ENCODE peak calls at places on chromosomes 16 and 17, in six cellular contexts. G is IMR-90, E is H9, B is neuronal stem cell, L is H1, P is trophoblast cell. Z is an unnamed sample.

GRCh38 chr16:84117482-84117843 is 721 bp upstream of the MBTPS1 start:
- DNase-seq in G (peak), E (no peak), B (peak), L (no peak), P (peak), Z (peak)

GRCh38 chr16:66903544-66904427 is 14.9 kb downstream of the CDH16 start:
- DNase-seq in G (no peak), E (no peak), B (no peak), L (no peak), P (no peak), Z (no peak)

GRCh38 chr17:888998-889401 is 90.6 kb downstream of the NXN start:
- DNase-seq in G (no peak), E (no peak), B (no peak), L (no peak), P (no peak), Z (no peak)

GRCh38 chr17:4944163-4944553 is 4.1 kb downstream of the RNF167 start:
- DNase-seq in G (no peak), E (peak), B (no peak), L (no peak), P (peak), Z (no peak)

GRCh38 chr17:43341705-43342600 is 56.8 kb upstream of the ARL4D start:
- DNase-seq in G (peak), E (no peak), B (no peak), L (no peak), P (no peak), Z (peak)

GRCh38 chr16:78407191-78407590 is 307.7 kb downstream of the WWOX start:
- DNase-seq in G (peak), E (no peak), B (no peak), L (no peak), P (peak), Z (peak)

GRCh38 chr17:55420067-55420775 is 1.4 kb downstream of the MMD start:
- DNase-seq in G (no peak), E (no peak), B (no peak), L (no peak), P (peak), Z (no peak)

GRCh38 chr16:88686439-88687253 is at the start of gene SNAI3:
- DNase-seq in G (peak), E (peak), B (peak), L (peak), P (peak), Z (peak)

GRCh38 chr17:36936455-36936934 is 780 bp upstream of the LHX1 start:
- DNase-seq in G (no peak), E (peak), B (no peak), L (peak), P (peak), Z (no peak)

GRCh38 chr17:42118126-42118510 is 3.0 kb downstream of the KAT2A start:
- DNase-seq in G (no peak), E (no peak), B (no peak), L (no peak), P (no peak), Z (no peak)
- H2AFZ ChIP-seq in G (no peak), E (no peak), B (no peak), L (no peak), P (no peak), Z (no peak)

DNA sequence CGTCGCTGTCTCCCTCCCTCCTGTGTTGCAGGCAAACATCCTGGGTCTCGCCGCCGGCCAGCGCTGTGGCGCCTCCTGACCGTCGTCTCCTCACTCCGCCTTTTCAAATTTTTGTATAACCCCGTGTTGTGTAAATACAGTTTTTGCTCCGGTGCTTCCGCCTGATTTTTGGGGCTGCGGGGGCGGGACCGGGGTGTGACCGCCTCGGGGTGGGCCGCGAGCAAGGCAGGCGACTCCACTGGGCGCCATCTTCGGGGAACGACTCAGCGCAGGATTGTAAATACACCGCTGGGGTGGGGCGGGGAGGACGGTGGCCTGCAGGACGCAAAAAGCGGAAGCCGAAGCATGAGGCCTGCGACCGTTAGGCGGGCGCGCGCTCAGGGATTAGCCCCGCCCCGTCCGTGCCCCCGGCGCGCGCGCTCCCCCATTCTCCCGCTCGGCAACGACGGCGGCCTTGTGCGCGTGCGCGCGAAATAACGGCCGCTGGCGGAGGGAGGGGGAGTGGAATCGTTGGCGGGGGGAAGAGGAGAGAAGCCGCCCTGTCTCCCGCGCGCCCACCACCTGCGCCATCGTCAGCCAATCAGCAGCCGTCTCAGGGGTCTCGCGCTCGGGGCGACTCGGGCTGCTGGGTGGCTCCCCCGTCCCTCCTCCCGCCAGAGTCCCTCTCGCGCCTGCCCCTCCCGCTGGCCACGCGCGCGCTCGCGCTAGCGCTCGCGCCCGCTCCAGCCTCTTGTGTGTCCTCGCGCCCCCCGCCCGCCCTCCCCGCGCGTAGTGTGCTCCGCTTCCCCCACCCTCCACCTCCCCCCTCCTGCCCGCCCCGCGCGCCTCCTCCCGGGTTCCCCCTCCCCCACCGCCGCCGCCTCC is 865 bp upstream of the MAZ start:
- DNase-seq in G (peak), E (peak), B (peak), L (peak), P (peak), Z (peak)
- H3K4ac ChIP-seq in G (peak), E (no peak), B (peak), L (peak), P (peak), Z (peak)

GRCh38 chr16:19123535-19124178 is 9.9 kb downstream of the ITPRIPL2 start:
- DNase-seq in G (no peak), E (no peak), B (no peak), L (no peak), P (no peak), Z (no peak)

GRCh38 chr16:19115148-19116021 is 1.6 kb downstream of the ITPRIPL2 start:
- DNase-seq in G (no peak), E (no peak), B (no peak), L (no peak), P (peak), Z (no peak)

GRCh38 chr16:19116711-19117449 is 3.1 kb downstream of the ITPRIPL2 start:
- DNase-seq in G (peak), E (no peak), B (no peak), L (no peak), P (peak), Z (peak)

GRCh38 chr16:19118938-19119431 is 5.2 kb downstream of the ITPRIPL2 start:
- DNase-seq in G (peak), E (no peak), B (no peak), L (no peak), P (peak), Z (peak)

DNA sequence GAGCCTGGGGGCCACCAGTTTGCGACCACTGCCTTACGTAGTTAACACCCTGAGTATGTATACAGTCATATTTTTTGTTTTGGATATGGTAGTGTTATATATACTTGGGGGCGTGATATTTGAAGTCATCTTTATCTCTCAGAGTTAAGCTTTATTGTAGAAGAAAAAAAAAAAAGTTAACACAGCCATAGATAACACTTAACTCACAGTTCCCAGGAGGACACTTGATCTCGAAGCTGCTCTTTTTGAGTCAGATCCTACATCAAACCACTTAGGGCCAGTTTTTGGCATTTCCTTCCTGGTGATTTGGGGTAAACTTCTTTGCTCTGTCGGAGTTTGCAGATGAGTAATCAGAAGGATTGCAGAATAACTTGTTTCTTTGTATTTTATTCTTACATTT is 5.8 kb downstream of the ITPRIPL2 start:
- DNase-seq in G (peak), E (no peak), B (no peak), L (no peak), P (peak), Z (peak)
- H2AFZ ChIP-seq in G (no peak), E (no peak), B (no peak), L (no peak), P (no peak), Z (no peak)

GRCh38 chr17:34155947-34156346 is 99.1 kb upstream of the CCL2 start:
- DNase-seq in G (no peak), E (no peak), B (no peak), L (no peak), P (no peak), Z (no peak)
- H3K4ac ChIP-seq in G (no peak), E (no peak), B (no peak), L (peak), P (no peak), Z (no peak)

GRCh38 chr17:62628845-62629555 is 1.5 kb downstream of the MRC2 start:
- DNase-seq in G (peak), E (peak), B (no peak), L (peak), P (no peak), Z (peak)
- H2AFZ ChIP-seq in G (peak), E (no peak), B (peak), L (no peak), P (no peak), Z (no peak)

GRCh38 chr16:54362801-54363200 is 76.2 kb upstream of the IRX3 start:
- DNase-seq in G (no peak), E (no peak), B (no peak), L (no peak), P (no peak), Z (no peak)
- H3K4ac ChIP-seq in G (no peak), E (no peak), B (no peak), L (no peak), P (no peak), Z (no peak)

GRCh38 chr16:74841904-74842303 is 67.3 kb upstream of the FA2H start:
- DNase-seq in G (no peak), E (no peak), B (no peak), L (no peak), P (no peak), Z (no peak)
- H2AFZ ChIP-seq in G (no peak), E (no peak), B (no peak), L (no peak), P (no peak), Z (no peak)

GRCh38 chr16:1102921-1103648 is 7.0 kb upstream of the C1QTNF8 start:
- DNase-seq in G (no peak), E (peak), B (peak), L (peak), P (peak), Z (peak)
- H3K4ac ChIP-seq in G (no peak), E (no peak), B (peak), L (peak), P (no peak), Z (no peak)

DNA sequence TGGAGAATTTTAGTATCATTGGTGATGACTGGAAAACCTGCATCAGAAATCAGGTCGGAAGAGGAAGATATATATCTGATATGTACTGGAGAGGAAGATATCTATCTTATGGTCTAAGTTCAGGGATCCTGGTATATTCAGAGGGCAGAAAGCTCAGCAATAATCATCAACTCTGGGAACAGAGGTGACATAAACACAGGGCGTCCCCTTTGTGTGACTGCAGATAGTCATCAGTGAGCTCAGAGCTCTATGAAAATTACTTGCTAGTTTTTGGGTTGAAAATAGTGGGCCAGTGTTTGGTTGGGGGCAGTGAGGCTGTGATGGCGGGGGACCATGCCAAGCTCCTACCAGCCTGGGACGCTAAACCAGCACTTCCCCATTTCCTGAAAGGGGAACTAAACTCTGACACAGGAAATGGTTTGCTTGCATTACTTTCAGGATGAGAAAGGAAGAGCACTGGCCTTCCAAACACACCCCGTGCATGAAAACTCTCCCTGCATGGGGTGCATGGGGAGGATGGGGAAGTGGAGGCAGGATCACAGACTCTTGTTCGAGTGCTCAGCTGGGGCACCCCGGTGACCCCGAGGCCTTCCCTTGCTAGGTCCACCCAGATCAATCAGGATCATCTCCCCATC is 15.8 kb downstream of the NOD2 start:
- DNase-seq in G (no peak), E (no peak), B (no peak), L (no peak), P (no peak), Z (no peak)
- H2AFZ ChIP-seq in G (no peak), E (no peak), B (no peak), L (no peak), P (no peak), Z (no peak)

DNA sequence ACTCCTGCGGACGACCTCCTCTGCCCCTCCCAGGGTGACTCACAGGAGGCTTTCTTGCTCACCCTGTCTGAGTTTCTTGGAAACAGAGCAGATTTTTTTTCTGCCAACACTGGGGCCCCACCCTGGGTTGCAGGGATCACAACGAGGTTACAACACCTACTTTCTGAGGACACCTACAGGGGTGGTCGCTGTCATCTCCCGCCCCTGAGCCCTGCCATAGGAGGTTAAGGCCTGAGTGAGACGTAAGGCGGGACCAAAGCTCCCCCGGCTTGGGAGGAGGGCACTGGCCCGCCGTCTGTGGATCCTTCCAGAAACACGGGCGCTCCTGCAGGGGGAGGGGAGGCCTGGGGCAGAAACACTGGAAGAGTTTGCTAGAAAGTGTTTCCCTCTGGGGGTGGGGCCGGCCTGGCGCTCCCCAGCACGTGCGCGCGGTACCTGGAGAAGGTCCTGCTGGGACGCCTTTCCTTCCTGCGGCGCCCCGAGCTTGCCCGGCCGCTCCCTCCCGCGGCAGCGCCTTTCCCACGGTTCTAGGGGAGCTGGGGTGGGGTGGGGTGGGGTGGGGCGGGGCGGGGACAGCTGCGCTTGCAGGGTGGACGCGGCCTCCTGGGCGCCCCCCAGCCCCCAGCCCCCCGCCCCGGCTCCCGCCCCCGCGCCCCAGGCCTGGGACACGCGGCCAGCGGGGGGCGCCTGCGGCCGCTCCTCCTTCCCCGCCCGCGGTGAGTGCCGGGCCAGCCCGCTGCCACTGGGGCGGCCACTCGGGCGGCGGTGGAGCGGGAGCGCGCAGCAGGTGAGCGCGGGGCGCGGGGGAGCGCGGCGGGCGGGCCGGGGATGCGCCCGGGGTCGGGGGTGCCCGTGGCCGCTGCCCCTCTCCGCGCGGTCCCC is 20.7 kb upstream of the ADCY7 start:
- DNase-seq in G (peak), E (no peak), B (no peak), L (no peak), P (peak), Z (peak)
- H3K4ac ChIP-seq in G (peak), E (no peak), B (no peak), L (no peak), P (no peak), Z (no peak)

Z was measured in mesenchymal stem cell.